ENCODE peak calls at places on chromosomes 12 and 14, in six cellular contexts. X is CD4-positive, alpha-beta T cell; G is IMR-90; H is ascending aorta; W is CD8-positive, alpha-beta T cell; V is brain microvascular endothelial cell. O is an unnamed sample.

GRCh38 chr12:45246202-45246601 is 30.3 kb downstream of the ANO6 start:
- DNase-seq in X (no peak), G (peak; percentile 71), H (no peak), W (no peak), V (no peak), O (no peak)

GRCh38 chr12:10521555-10521954 is 15.9 kb downstream of the EIF2S3B start:
- DNase-seq in X (no peak), G (no peak), H (no peak), W (no peak), V (no peak), O (no peak)

GRCh38 chr12:68364893-68365725 is 32.9 kb upstream of the MDM1 start:
- DNase-seq in X (peak; percentile 76), G (peak; percentile 98), H (peak; percentile 85), W (peak; percentile 86), V (peak; percentile 98), O (peak; percentile 55)

GRCh38 chr12:67920432-67920831 is 68.8 kb upstream of the IFNG-AS1 start:
- DNase-seq in X (no peak), G (no peak), H (no peak), W (no peak), V (no peak), O (no peak)

GRCh38 chr12:21169878-21170472 is 39.0 kb downstream of the SLCO1B1 start:
- DNase-seq in X (no peak), G (peak; percentile 25), H (no peak), W (peak; percentile 17), V (peak; percentile 55), O (no peak)

GRCh38 chr12:106879612-106880011 is 76.1 kb upstream of the TMEM263 start:
- DNase-seq in X (no peak), G (no peak), H (no peak), W (no peak), V (no peak), O (no peak)

GRCh38 chr14:87483651-87484260 is 509.2 kb downstream of the GALC start:
- DNase-seq in X (no peak), G (peak; percentile 63), H (no peak), W (no peak), V (peak; percentile 1), O (no peak)

GRCh38 chr12:47219243-47219642 is 139.5 kb upstream of the AMIGO2 start:
- DNase-seq in X (no peak), G (peak; percentile 71), H (no peak), W (no peak), V (peak; percentile 23), O (no peak)

GRCh38 chr12:64058541-64059321 is 163.4 kb downstream of the KICS2 start:
- DNase-seq in X (no peak), G (no peak), H (no peak), W (no peak), V (no peak), O (no peak)

GRCh38 chr14:55094630-55095157 is 34.4 kb upstream of the LGALS3 start:
- DNase-seq in X (no peak), G (peak; percentile 85), H (no peak), W (no peak), V (no peak), O (no peak)

GRCh38 chr12:54549774-54550451 is 512 bp downstream of the PDE1B start:
- DNase-seq in X (peak; percentile 19), G (no peak), H (no peak), W (peak; percentile 16), V (no peak), O (peak; percentile 21)

GRCh38 chr12:105120551-105120950 is 13.0 kb downstream of the WASHC4 start:
- DNase-seq in X (no peak), G (peak; percentile 16), H (no peak), W (no peak), V (peak; percentile 24), O (no peak)

GRCh38 chr14:89085154-89086059 is 261.0 kb downstream of the TTC8 start:
- DNase-seq in X (no peak), G (no peak), H (no peak), W (no peak), V (no peak), O (no peak)

GRCh38 chr14:38605193-38606114 is 349.6 kb upstream of the CLEC14A start:
- DNase-seq in X (no peak), G (no peak), H (no peak), W (no peak), V (no peak), O (no peak)
- TF ChIP-seq CTCF in X (no peak), G (peak; percentile 7), H (no peak), W (no peak), V (no peak), O (no peak)

GRCh38 chr12:41368006-41368405 is 179.9 kb downstream of the PDZRN4 start:
- DNase-seq in X (no peak), G (peak; percentile 1), H (no peak), W (no peak), V (no peak), O (no peak)

GRCh38 chr12:41364211-41364610 is 176.1 kb downstream of the PDZRN4 start:
- DNase-seq in X (no peak), G (no peak), H (no peak), W (no peak), V (no peak), O (no peak)

GRCh38 chr12:41361791-41362190 is 173.7 kb downstream of the PDZRN4 start:
- DNase-seq in X (no peak), G (no peak), H (no peak), W (no peak), V (no peak), O (no peak)

GRCh38 chr12:41362511-41362910 is 174.4 kb downstream of the PDZRN4 start:
- DNase-seq in X (no peak), G (no peak), H (no peak), W (no peak), V (no peak), O (no peak)

GRCh38 chr12:41365653-41366131 is 177.6 kb downstream of the PDZRN4 start:
- DNase-seq in X (no peak), G (no peak), H (no peak), W (no peak), V (no peak), O (no peak)
- TF ChIP-seq CTCF in X (no peak), G (no peak), H (no peak), W (no peak), V (no peak), O (no peak)

GRCh38 chr12:78181544-78182162 is 351.0 kb downstream of the NAV3 start:
- DNase-seq in X (no peak), G (peak; percentile 48), H (no peak), W (no peak), V (peak; percentile 23), O (no peak)
- TF ChIP-seq CTCF in X (no peak), G (peak; percentile 68), H (no peak), W (no peak), V (peak; percentile 62), O (no peak)

DNA sequence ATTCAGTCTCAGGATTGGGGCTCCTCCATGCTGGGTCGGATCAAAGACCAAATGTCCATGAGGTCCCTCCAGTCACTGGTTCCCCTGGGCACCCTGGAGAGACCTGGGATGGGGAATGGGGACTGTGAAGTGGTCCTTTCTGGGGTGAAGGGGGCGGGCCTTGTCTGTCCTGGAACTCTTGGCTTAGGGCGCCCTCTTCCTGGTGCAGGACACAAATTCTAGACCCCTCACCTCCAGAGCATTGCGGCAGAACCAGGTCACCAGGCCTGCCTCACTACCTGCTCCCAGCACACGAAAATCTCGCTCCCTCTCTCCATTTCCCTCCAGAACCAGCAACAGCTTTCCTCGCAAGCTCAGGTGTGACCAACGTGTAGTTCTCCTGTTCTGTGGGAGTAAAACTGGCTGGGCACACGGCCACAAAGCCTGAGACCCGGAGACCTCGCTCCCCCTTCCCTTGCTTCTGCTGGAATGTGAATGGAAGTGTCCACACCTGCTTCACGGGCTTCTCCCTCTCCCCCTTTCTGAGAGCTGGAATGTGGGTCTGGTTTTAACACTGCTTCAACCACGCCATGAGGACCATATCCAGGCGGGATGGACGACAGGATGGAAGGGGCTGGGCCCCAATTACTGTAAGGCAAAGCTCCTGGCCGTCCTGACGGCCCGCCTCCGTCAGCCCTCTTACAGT is 112.7 kb downstream of the SCARB1 start:
- DNase-seq in X (no peak), G (no peak), H (no peak), W (no peak), V (no peak), O (no peak)
- TF ChIP-seq CTCF in X (no peak), G (peak; percentile 32), H (no peak), W (no peak), V (peak; percentile 31), O (no peak)

DNA sequence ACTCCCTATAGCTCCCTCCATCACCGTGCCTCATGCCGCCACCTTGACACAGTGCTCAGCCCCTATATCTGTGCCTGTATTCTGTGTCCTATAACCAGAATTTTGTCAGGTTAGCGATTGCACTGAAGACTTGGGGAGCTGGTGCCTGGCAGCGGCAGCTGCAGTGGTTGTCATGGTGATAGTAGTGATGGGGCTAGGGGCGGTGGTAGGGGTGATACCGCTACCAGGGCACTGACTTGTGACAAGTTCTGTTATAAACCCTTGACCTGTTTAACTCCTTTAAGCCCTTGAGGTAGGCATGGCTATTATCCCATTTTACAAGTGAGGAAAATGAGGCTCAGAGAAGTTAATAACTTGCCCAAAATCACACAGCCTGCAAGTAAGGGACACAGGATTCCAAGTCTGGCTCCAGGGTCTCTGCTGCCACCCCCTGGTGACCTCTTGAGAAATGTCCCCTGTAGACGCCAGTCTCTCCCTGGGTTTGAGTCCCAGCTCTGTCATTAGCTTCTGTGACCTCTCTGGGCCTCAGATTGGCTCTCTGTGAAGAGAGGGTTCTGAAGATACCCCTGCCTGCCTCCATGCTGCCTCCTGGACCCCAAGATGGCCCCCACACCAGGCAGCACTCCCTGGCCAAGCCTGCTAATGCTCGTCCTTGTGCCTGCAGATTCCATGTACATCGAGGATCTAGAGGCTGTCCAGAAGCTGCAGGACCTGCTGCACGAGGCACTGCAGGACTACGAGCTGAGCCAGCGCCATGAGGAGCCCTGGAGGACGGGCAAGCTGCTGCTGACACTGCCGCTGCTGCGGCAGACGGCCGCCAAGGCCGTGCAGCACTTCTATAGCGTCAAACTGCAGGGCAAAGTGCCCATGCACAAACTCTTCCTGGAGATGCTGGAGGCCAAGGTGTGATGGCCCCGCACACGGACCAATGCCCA is 121.9 kb downstream of the ESRRB start:
- DNase-seq in X (no peak), G (no peak), H (no peak), W (no peak), V (no peak), O (no peak)
- TF ChIP-seq CTCF in X (no peak), G (no peak), H (no peak), W (no peak), V (no peak), O (no peak)